ENCODE peak calls at places on chromosomes 7 and 10, in five cellular contexts. H is H1; E is CD8-positive, alpha-beta T cell; O is body of pancreas; V is pancreas. X is an unnamed sample.

GRCh38 chr10:48463318-48464003 is 141.4 kb downstream of the ARHGAP22 start:
- DNase-seq in V (peak; percentile 31), H (peak; percentile 38), E (no peak), O (no peak), X (peak; percentile 79)

GRCh38 chr10:106528702-106529101 is 635.8 kb downstream of the SORCS1 start:
- DNase-seq in O (no peak), V (no peak), E (no peak), H (no peak), X (no peak)

GRCh38 chr7:136637826-136638225 is 230.6 kb upstream of the CHRM2 start:
- DNase-seq in V (no peak), E (no peak), O (no peak), H (no peak), X (no peak)

GRCh38 chr7:80078159-80078731 is 56.4 kb upstream of the GNAI1 start:
- DNase-seq in H (no peak), V (no peak), E (no peak), O (no peak), X (no peak)

GRCh38 chr10:71746344-71747037 is 26.8 kb downstream of the VSIR start:
- DNase-seq in V (peak; percentile 73), O (peak; percentile 39), E (no peak), H (no peak), X (peak; percentile 87)

GRCh38 chr10:48572414-48572813 is 32.5 kb downstream of the ARHGAP22 start:
- DNase-seq in E (no peak), V (no peak), H (no peak), O (no peak), X (peak; percentile 12)

GRCh38 chr7:74252893-74253292 is 1.3 kb downstream of the RFC2 start:
- DNase-seq in E (no peak), V (peak; percentile 86), H (no peak), O (peak; percentile 59), X (no peak)

GRCh38 chr7:51021906-51022570 is 239.3 kb upstream of the GRB10 start:
- DNase-seq in O (no peak), V (no peak), E (no peak), H (peak; percentile 28), X (no peak)

GRCh38 chr10:6020806-6021205 is 41.4 kb downstream of the IL2RA start:
- DNase-seq in O (no peak), H (no peak), V (no peak), E (no peak), X (no peak)

GRCh38 chr7:128352636-128353035 is 8.9 kb downstream of the PRRT4 start:
- DNase-seq in V (no peak), H (no peak), E (no peak), O (no peak), X (no peak)

GRCh38 chr7:1936531-1937251 is 266.6 kb downstream of the ELFN1 start:
- DNase-seq in O (no peak), H (no peak), E (no peak), V (peak; percentile 59), X (no peak)

GRCh38 chr10:88810196-88810961 is 7.8 kb downstream of the LIPM start:
- DNase-seq in O (peak; percentile 21), H (no peak), E (no peak), V (no peak), X (peak; percentile 75)

GRCh38 chr10:103550229-103550628 is 56.7 kb downstream of the NEURL1 start:
- DNase-seq in O (no peak), E (no peak), H (no peak), V (no peak), X (no peak)

GRCh38 chr7:28732037-28732869 is 225.9 kb downstream of the TRIL start:
- DNase-seq in V (no peak), E (no peak), H (no peak), O (no peak), X (no peak)

GRCh38 chr10:108787932-108788331 is 1135.4 kb downstream of the XPNPEP1 start:
- DNase-seq in V (no peak), O (no peak), E (no peak), H (no peak), X (no peak)

GRCh38 chr7:157701395-157701794 is 364.6 kb downstream of the DNAJB6 start:
- DNase-seq in E (no peak), H (no peak), V (peak; percentile 38), O (peak; percentile 0), X (peak; percentile 29)

GRCh38 chr10:775245-776075 is 86.0 kb upstream of the DIP2C start:
- DNase-seq in V (no peak), O (no peak), E (no peak), H (no peak), X (no peak)

GRCh38 chr7:1794888-1795542 is 124.9 kb downstream of the ELFN1 start:
- DNase-seq in H (no peak), E (no peak), V (no peak), O (no peak), X (no peak)

GRCh38 chr7:25722856-25723255 is 429.1 kb upstream of the NFE2L3 start:
- DNase-seq in E (no peak), H (no peak), V (no peak), O (no peak), X (no peak)

GRCh38 chr7:69062020-69062760 is 536.1 kb upstream of the AUTS2 start:
- DNase-seq in V (no peak), O (no peak), E (no peak), H (no peak), X (no peak)

GRCh38 chr7:98881561-98882315 is 3.4 kb downstream of the TRRAP start:
- DNase-seq in O (no peak), E (no peak), H (no peak), V (no peak), X (no peak)

GRCh38 chr7:132783824-132784223 is 207.6 kb upstream of the PLXNA4 start:
- DNase-seq in E (no peak), H (peak; percentile 31), V (no peak), O (no peak), X (no peak)

GRCh38 chr10:87657370-87657769 is 2.3 kb upstream of the PAPSS2 start:
- DNase-seq in H (no peak), V (no peak), E (no peak), O (no peak), X (no peak)

GRCh38 chr7:155466142-155466813 is 8.3 kb downstream of the EN2 start:
- DNase-seq in O (no peak), V (peak; percentile 71), E (no peak), H (no peak), X (peak; percentile 77)

GRCh38 chr10:75772153-75772887 is 340.9 kb downstream of the LRMDA start:
- DNase-seq in O (no peak), V (no peak), H (no peak), E (no peak), X (no peak)

GRCh38 chr7:26618458-26618857 is 245.9 kb downstream of the SKAP2 start:
- DNase-seq in E (no peak), H (no peak), O (no peak), V (no peak), X (no peak)

GRCh38 chr7:149414745-149415390 is 46.0 kb downstream of the ZNF777 start:
- DNase-seq in O (peak; percentile 28), H (peak; percentile 98), V (no peak), E (peak; percentile 53), X (peak; percentile 96)

GRCh38 chr10:79422178-79422892 is 23.1 kb downstream of the ZCCHC24 start:
- DNase-seq in E (no peak), O (no peak), H (no peak), V (peak; percentile 46), X (no peak)

GRCh38 chr7:157014635-157015555 is 4.4 kb upstream of the MNX1 start:
- DNase-seq in O (no peak), V (peak; percentile 39), E (no peak), H (no peak), X (peak; percentile 55)

DNA sequence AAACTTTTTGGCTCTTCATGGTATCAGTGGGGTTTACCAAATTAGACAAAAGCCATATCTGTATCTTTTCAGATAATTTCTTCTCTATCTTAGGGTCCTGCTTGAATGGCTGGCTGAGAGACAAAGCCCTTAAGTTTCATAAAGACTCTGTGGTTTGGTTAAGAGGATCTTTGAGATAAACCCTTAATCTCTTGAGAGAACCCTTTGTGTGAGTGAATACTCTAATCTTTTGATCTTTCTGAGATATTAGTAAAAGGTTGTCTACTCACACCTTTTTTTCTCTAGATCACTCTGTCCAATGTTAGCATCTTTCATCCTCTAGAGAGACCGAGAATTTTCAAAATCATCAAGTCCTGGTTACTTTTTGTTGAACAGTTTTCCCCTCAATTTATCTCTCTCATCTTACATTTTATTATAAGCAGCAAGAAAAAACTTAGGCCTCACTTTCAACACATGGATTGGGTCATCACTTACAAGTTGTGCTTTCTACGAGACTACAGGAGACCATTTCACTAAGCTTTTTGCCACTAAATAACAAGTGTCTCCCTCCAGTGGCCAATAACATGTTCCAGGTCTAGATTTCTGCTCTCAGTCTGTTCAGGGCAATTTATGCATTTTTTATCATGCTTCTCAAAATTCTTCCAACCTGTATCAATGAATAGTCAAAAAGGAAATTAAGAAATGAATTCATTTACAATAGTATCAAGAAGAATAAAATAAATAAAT is 28.4 kb downstream of the DNAJC9 start:
- DNase-seq in V (no peak), O (no peak), H (no peak), E (no peak), X (no peak)
- TF ChIP-seq CTCF in V (no peak), O (no peak), H (peak; percentile 13), E (peak; percentile 20), X (peak; percentile 77)

DNA sequence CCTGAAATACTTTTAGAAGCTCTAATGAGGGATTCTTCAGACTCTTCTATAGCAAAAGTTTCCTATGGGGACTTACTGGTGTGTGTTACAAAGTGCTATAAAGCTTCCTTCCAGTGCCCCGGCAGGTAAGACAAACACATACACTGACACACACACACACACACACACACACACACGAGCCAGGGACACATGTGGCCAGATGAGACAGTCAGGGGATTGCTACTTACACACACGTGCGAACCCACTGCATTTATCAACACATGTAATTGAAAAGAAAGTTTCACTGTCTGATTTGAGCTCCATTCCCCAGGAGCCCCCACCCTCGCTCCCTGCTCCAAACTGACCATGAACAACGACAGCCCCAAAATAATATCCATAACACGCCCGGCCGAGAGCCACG is 119.8 kb downstream of the PRPF18 start:
- DNase-seq in V (no peak), O (peak; percentile 25), E (no peak), H (no peak), X (no peak)
- H3K27ac ChIP-seq in V (peak overlapping the region; percentile 55), O (peak overlapping the region; percentile 45), E (no peak overlapping the region), H (no peak overlapping the region), X (peak overlapping the region; percentile 92)

DNA sequence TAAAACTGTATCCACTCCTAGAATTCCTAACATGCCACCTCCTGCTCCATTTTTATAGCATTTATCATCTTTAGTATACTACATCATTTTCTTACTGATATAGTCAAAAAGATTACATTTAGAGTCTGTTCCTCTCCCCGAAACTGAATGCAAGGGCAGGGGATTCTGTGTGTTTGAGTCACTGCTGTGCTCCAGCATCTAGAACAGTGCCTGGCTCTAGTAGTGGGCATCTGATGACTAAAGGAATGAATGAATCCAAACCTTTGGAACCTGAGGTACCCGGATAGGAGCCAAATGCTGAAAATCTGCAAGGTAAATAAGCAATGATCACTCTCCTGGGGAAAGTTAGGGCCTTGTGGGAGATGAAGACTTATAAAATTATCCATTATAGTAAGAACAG is 18.9 kb downstream of the GOT1 start:
- DNase-seq in V (no peak), E (no peak), O (no peak), H (no peak), X (no peak)
- TF ChIP-seq CTCF in V (no peak), E (no peak), O (no peak), H (no peak), X (no peak)

GRCh38 chr7:121872831-121873764 is at the start of gene PTPRZ1:
- DNase-seq in V (peak; percentile 73), O (peak; percentile 41), E (no peak), H (peak; percentile 86), X (peak; percentile 91)
- H3K27ac ChIP-seq in V (no peak within 1 kb of the TSS), O (no peak within 1 kb of the TSS), E (no peak within 1 kb of the TSS), H (peak within 1 kb of the TSS; percentile 55), X (peak within 1 kb of the TSS; percentile 90)

GRCh38 chr10:113317476-113317875 is 235.4 kb upstream of the HABP2 start:
- DNase-seq in H (no peak), V (no peak), E (no peak), O (no peak), X (no peak)
- TF ChIP-seq CTCF in H (no peak), V (no peak), E (no peak), O (no peak), X (no peak)

X was measured in endodermal cell.